ENCODE peak calls at places on chromosomes 6 and 20, in six cellular contexts. One of them, this sample, is unnamed.

GRCh38 chr6:75776461-75776860 is 27.4 kb downstream of the MYO6 start:
- DNase-seq in H9: no peak
- DNase-seq in IMR-90: no peak
- DNase-seq in fibroblast of lung: no peak
- DNase-seq in OCI-LY7: no peak
- DNase-seq in mammary epithelial cell: no peak
- DNase-seq in this sample: no peak

GRCh38 chr6:77666340-77666739 is 13.5 kb downstream of the MEI4 start:
- DNase-seq in H9: no peak
- DNase-seq in IMR-90: no peak
- DNase-seq in fibroblast of lung: no peak
- DNase-seq in OCI-LY7: no peak
- DNase-seq in mammary epithelial cell: no peak
- DNase-seq in this sample: no peak

GRCh38 chr6:169724554-169725269 is 412 bp upstream of the PHF10 start:
- DNase-seq in H9: peak; percentile 80
- DNase-seq in IMR-90: peak; percentile 24
- DNase-seq in fibroblast of lung: peak; percentile 16
- DNase-seq in OCI-LY7: peak; percentile 84
- DNase-seq in mammary epithelial cell: no peak
- DNase-seq in this sample: peak; percentile 18

GRCh38 chr6:41801380-41801779 is 13.9 kb downstream of the TOMM6 start:
- DNase-seq in H9: no peak
- DNase-seq in IMR-90: peak; percentile 38
- DNase-seq in fibroblast of lung: peak; percentile 40
- DNase-seq in OCI-LY7: peak; percentile 35
- DNase-seq in mammary epithelial cell: no peak
- DNase-seq in this sample: peak; percentile 55

GRCh38 chr6:78909391-78909790 is 42.0 kb downstream of the IRAK1BP1 start:
- DNase-seq in H9: no peak
- DNase-seq in IMR-90: peak; percentile 53
- DNase-seq in fibroblast of lung: peak; percentile 72
- DNase-seq in OCI-LY7: peak; percentile 38
- DNase-seq in mammary epithelial cell: no peak
- DNase-seq in this sample: no peak

GRCh38 chr6:28553986-28554881 is 28.6 kb downstream of the GPX5 start:
- DNase-seq in H9: no peak
- DNase-seq in IMR-90: no peak
- DNase-seq in fibroblast of lung: peak; percentile 3
- DNase-seq in OCI-LY7: no peak
- DNase-seq in mammary epithelial cell: no peak
- DNase-seq in this sample: no peak

GRCh38 chr20:10300582-10301108 is 82.0 kb downstream of the SNAP25 start:
- DNase-seq in H9: no peak
- DNase-seq in IMR-90: no peak
- DNase-seq in fibroblast of lung: no peak
- DNase-seq in OCI-LY7: no peak
- DNase-seq in mammary epithelial cell: no peak
- DNase-seq in this sample: no peak

GRCh38 chr6:93219447-93219846 is 199.9 kb downstream of the EPHA7 start:
- DNase-seq in H9: no peak
- DNase-seq in IMR-90: no peak
- DNase-seq in fibroblast of lung: no peak
- DNase-seq in OCI-LY7: no peak
- DNase-seq in mammary epithelial cell: no peak
- DNase-seq in this sample: no peak

GRCh38 chr20:5714261-5715041 is 35.8 kb upstream of the SHLD1 start:
- DNase-seq in H9: peak; percentile 29
- DNase-seq in IMR-90: peak; percentile 24
- DNase-seq in fibroblast of lung: no peak
- DNase-seq in OCI-LY7: peak; percentile 81
- DNase-seq in mammary epithelial cell: peak; percentile 88
- DNase-seq in this sample: peak; percentile 76

GRCh38 chr20:32920066-32920465 is 61.3 kb downstream of the EFCAB8 start:
- DNase-seq in H9: no peak
- DNase-seq in IMR-90: no peak
- DNase-seq in fibroblast of lung: no peak
- DNase-seq in OCI-LY7: no peak
- DNase-seq in mammary epithelial cell: no peak
- DNase-seq in this sample: no peak

GRCh38 chr6:34144581-34145160 is 1.2 kb downstream of the GRM4 start:
- DNase-seq in H9: peak; percentile 29
- DNase-seq in IMR-90: no peak
- DNase-seq in fibroblast of lung: no peak
- DNase-seq in OCI-LY7: no peak
- DNase-seq in mammary epithelial cell: no peak
- DNase-seq in this sample: no peak

GRCh38 chr6:125477849-125478248 is 176.1 kb upstream of the HDDC2 start:
- DNase-seq in H9: no peak
- DNase-seq in IMR-90: no peak
- DNase-seq in fibroblast of lung: no peak
- DNase-seq in OCI-LY7: no peak
- DNase-seq in mammary epithelial cell: no peak
- DNase-seq in this sample: no peak

GRCh38 chr20:51412333-51412761 is 130.2 kb downstream of the NFATC2 start:
- DNase-seq in H9: no peak
- DNase-seq in IMR-90: peak; percentile 52
- DNase-seq in fibroblast of lung: peak; percentile 41
- DNase-seq in OCI-LY7: no peak
- DNase-seq in mammary epithelial cell: peak; percentile 22
- DNase-seq in this sample: no peak

GRCh38 chr6:8065519-8065911 is 1.3 kb upstream of the BLOC1S5 start:
- DNase-seq in H9: no peak
- DNase-seq in IMR-90: peak; percentile 49
- DNase-seq in fibroblast of lung: no peak
- DNase-seq in OCI-LY7: no peak
- DNase-seq in mammary epithelial cell: no peak
- DNase-seq in this sample: no peak

GRCh38 chr20:21053002-21053762 is 53.0 kb downstream of the LINC00237 start:
- DNase-seq in H9: no peak
- DNase-seq in IMR-90: no peak
- DNase-seq in fibroblast of lung: no peak
- DNase-seq in OCI-LY7: no peak
- DNase-seq in mammary epithelial cell: no peak
- DNase-seq in this sample: no peak

GRCh38 chr6:36154286-36154685 is 24.0 kb downstream of the MAPK13 start:
- DNase-seq in H9: no peak
- DNase-seq in IMR-90: no peak
- DNase-seq in fibroblast of lung: no peak
- DNase-seq in OCI-LY7: no peak
- DNase-seq in mammary epithelial cell: peak; percentile 59
- DNase-seq in this sample: peak; percentile 93

GRCh38 chr6:5115168-5115567 is 30.0 kb downstream of the PPP1R3G start:
- DNase-seq in H9: no peak
- DNase-seq in IMR-90: peak; percentile 31
- DNase-seq in fibroblast of lung: peak; percentile 59
- DNase-seq in OCI-LY7: no peak
- DNase-seq in mammary epithelial cell: no peak
- DNase-seq in this sample: no peak

GRCh38 chr6:45156075-45156474 is 172.1 kb upstream of the RUNX2 start:
- DNase-seq in H9: no peak
- DNase-seq in IMR-90: no peak
- DNase-seq in fibroblast of lung: no peak
- DNase-seq in OCI-LY7: no peak
- DNase-seq in mammary epithelial cell: no peak
- DNase-seq in this sample: no peak

GRCh38 chr6:132300323-132300949 is 100.8 kb downstream of the MOXD1 start:
- DNase-seq in H9: peak; percentile 43
- DNase-seq in IMR-90: peak; percentile 75
- DNase-seq in fibroblast of lung: peak; percentile 77
- DNase-seq in OCI-LY7: peak; percentile 82
- DNase-seq in mammary epithelial cell: peak; percentile 39
- DNase-seq in this sample: peak; percentile 66

DNA sequence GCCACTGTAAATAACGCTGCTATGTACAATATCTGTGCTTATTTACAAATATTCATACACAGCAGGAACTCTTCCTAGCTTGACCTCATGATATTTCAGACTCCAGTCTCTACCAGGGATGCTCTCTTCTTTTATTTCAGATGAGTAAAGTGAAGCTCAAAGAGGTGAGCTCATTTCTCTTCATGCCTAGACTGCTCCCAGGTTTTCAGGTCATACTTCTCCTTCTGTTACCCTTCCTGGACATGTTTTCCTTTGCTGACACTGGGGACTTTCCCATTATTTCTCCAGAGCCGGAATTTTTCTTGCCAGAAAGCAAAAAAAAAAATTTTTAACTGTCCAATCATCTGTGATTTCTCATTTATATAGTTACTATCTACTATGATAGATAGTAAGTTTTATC is 147.2 kb upstream of the DST start:
- DNase-seq in H9: no peak
- DNase-seq in IMR-90: no peak
- DNase-seq in fibroblast of lung: no peak
- DNase-seq in OCI-LY7: no peak
- DNase-seq in mammary epithelial cell: peak; percentile 94
- DNase-seq in this sample: no peak
- H2AFZ ChIP-seq in H9: no peak overlapping the region
- H2AFZ ChIP-seq in IMR-90: no peak overlapping the region
- H2AFZ ChIP-seq in fibroblast of lung: no peak overlapping the region
- H2AFZ ChIP-seq in OCI-LY7: no peak overlapping the region
- H2AFZ ChIP-seq in mammary epithelial cell: no peak overlapping the region
- H2AFZ ChIP-seq in this sample: no peak overlapping the region

DNA sequence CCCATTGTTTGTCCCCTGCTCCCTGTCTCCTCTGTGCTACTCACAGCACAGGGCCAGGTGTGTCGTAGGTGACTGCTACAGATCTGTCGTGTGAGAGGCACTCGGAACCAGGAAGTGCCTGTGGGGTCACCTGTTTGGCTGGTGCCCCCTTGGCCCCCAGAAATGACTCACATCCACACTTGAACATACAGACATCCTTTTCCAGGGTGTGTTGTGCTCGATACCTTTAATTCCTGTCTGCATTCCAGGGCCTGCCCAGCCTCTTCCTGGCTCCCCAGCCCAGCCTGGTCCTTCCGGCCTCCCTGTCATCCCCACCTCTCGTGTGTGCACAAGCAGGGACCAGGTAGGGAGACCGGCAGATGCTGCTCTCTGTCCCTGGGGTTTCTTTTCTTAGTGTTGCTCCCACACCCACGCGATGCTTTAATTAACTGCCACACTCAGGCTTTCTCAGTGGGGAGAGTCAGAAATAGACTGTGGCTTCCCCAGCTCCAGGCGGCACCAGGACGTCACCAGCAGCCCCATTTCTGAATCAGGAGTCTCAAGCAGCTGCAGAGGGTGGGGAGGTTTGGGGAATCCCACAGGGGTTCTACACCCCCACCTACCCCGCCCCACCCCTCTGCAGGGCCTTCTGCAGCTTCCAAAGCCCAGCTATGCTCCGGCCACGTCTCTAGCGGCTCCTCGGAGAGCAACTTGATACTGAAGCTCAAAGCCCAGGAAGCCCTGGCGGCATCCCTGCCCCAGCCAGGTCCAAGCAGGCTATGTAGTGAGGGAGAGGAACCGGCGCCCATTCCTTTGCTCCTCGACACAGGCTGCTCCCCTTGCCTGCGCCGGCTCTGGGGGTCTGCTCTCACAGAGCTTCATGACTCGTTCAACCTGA is 102.2 kb downstream of the SYCP2 start:
- DNase-seq in H9: peak; percentile 33
- DNase-seq in IMR-90: no peak
- DNase-seq in fibroblast of lung: no peak
- DNase-seq in OCI-LY7: no peak
- DNase-seq in mammary epithelial cell: peak; percentile 46
- DNase-seq in this sample: peak; percentile 94
- H3K4me2 ChIP-seq in H9: no peak overlapping the region
- H3K4me2 ChIP-seq in IMR-90: no peak overlapping the region
- H3K4me2 ChIP-seq in fibroblast of lung: no peak overlapping the region
- H3K4me2 ChIP-seq in OCI-LY7: no peak overlapping the region
- H3K4me2 ChIP-seq in mammary epithelial cell: peak overlapping the region; percentile 35
- H3K4me2 ChIP-seq in this sample: peak overlapping the region; percentile 69

DNA sequence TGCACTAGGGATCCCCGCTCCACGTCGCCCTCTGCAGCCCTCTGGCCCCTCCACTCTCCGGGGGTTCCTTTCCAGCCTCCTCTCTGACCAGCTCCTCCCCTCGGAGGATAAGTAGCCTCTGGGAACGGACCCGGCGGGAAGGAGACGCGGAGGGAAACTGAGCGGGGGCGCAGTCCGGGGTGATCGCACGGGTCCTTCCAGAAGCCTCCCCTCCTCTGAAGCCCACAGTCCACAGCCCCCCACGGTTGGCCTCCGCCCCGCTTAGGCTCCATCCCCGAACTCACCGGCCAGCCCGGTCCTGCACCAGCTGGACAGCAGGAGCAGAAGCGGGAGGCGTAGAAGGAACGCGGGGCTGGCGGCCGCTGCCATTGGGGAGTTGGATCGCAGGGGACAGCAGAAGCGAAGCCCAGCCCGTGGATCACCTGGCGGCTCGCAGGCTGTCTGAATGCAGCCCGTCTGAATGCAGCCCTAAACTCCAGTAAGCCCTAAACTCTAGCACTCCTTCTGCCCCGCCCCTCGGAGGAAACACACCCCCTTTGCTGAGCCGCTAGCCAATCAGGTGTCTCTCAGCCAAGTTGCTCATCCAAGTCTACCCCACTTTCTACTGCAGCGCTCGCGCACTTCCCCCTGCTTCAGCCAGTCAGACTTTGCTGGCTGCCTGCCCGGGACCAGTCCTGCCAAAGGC is at the start of gene RAET1G:
- DNase-seq in H9: peak; percentile 97
- DNase-seq in IMR-90: peak; percentile 96
- DNase-seq in fibroblast of lung: peak; percentile 95
- DNase-seq in OCI-LY7: peak; percentile 70
- DNase-seq in mammary epithelial cell: peak; percentile 93
- DNase-seq in this sample: peak; percentile 85
- H2AFZ ChIP-seq in H9: no peak within 1 kb of the TSS
- H2AFZ ChIP-seq in IMR-90: peak within 1 kb of the TSS; percentile 98
- H2AFZ ChIP-seq in fibroblast of lung: peak within 1 kb of the TSS; percentile 85
- H2AFZ ChIP-seq in OCI-LY7: no peak within 1 kb of the TSS
- H2AFZ ChIP-seq in mammary epithelial cell: peak within 1 kb of the TSS; percentile 88
- H2AFZ ChIP-seq in this sample: peak within 1 kb of the TSS; percentile 92

GRCh38 chr20:29878777-29879442 is 1378.6 kb upstream of the DEFB115 start:
- DNase-seq in H9: no peak
- DNase-seq in IMR-90: no peak
- DNase-seq in fibroblast of lung: no peak
- DNase-seq in OCI-LY7: no peak
- DNase-seq in mammary epithelial cell: no peak
- DNase-seq in this sample: no peak
- H3K4me2 ChIP-seq in H9: no peak overlapping the region
- H3K4me2 ChIP-seq in IMR-90: no peak overlapping the region
- H3K4me2 ChIP-seq in fibroblast of lung: no peak overlapping the region
- H3K4me2 ChIP-seq in OCI-LY7: no peak overlapping the region
- H3K4me2 ChIP-seq in mammary epithelial cell: no peak overlapping the region
- H3K4me2 ChIP-seq in this sample: no peak overlapping the region

GRCh38 chr6:117602899-117603588 is 733 bp upstream of the GOPC start:
- DNase-seq in H9: no peak
- DNase-seq in IMR-90: no peak
- DNase-seq in fibroblast of lung: no peak
- DNase-seq in OCI-LY7: no peak
- DNase-seq in mammary epithelial cell: no peak
- DNase-seq in this sample: peak; percentile 15

GRCh38 chr6:117600008-117600743 is 2.1 kb downstream of the GOPC start:
- DNase-seq in H9: no peak
- DNase-seq in IMR-90: peak; percentile 24
- DNase-seq in fibroblast of lung: peak; percentile 35
- DNase-seq in OCI-LY7: peak; percentile 27
- DNase-seq in mammary epithelial cell: no peak
- DNase-seq in this sample: peak; percentile 32

GRCh38 chr6:117601811-117602150 is 530 bp downstream of the GOPC start:
- DNase-seq in H9: no peak
- DNase-seq in IMR-90: no peak
- DNase-seq in fibroblast of lung: no peak
- DNase-seq in OCI-LY7: peak; percentile 45
- DNase-seq in mammary epithelial cell: peak; percentile 27
- DNase-seq in this sample: no peak

GRCh38 chr6:117602151-117602898 is at the start of gene GOPC:
- DNase-seq in H9: peak; percentile 98
- DNase-seq in IMR-90: peak; percentile 98
- DNase-seq in fibroblast of lung: peak; percentile 98
- DNase-seq in OCI-LY7: peak; percentile 98
- DNase-seq in mammary epithelial cell: peak; percentile 98
- DNase-seq in this sample: peak; percentile 96

GRCh38 chr6:117605169-117605826 is 3.0 kb upstream of the GOPC start:
- DNase-seq in H9: peak; percentile 47
- DNase-seq in IMR-90: peak; percentile 83
- DNase-seq in fibroblast of lung: peak; percentile 85
- DNase-seq in OCI-LY7: peak; percentile 78
- DNase-seq in mammary epithelial cell: peak; percentile 54
- DNase-seq in this sample: peak; percentile 69
- H2AFZ ChIP-seq in H9: no peak overlapping the region
- H2AFZ ChIP-seq in IMR-90: no peak overlapping the region
- H2AFZ ChIP-seq in fibroblast of lung: no peak overlapping the region
- H2AFZ ChIP-seq in OCI-LY7: no peak overlapping the region
- H2AFZ ChIP-seq in mammary epithelial cell: no peak overlapping the region
- H2AFZ ChIP-seq in this sample: peak overlapping the region; percentile 59